ENCODE peak calls at places on chromosomes 4 and X, in five cellular contexts. X is HCT116, Z is PC-9, T is fibroblast of mammary gland, J is endothelial cell of umbilical vein. A is an unnamed sample.
A peak's percentile ranks its signal among the peaks of the same experiment; 100 is the strongest.

GRCh38 chr4:104418313-104418712 is 76.4 kb downstream of the CXXC4 start:
- DNase-seq in X (peak; percentile 8), Z (no peak), T (no peak), J (no peak), A (no peak)

GRCh38 chrX:30570505-30570904 is 7.1 kb downstream of the TASL start:
- DNase-seq in X (peak; percentile 2), Z (no peak), T (peak; percentile 29), J (peak; percentile 5), A (peak; percentile 39)

GRCh38 chr4:23884731-23885130 is 5.1 kb downstream of the PPARGC1A start:
- DNase-seq in X (no peak), Z (no peak), T (no peak), J (no peak), A (peak; percentile 33)

GRCh38 chrX:109943092-109943739 is 59.7 kb upstream of the TMEM164 start:
- DNase-seq in X (no peak), Z (no peak), T (no peak), J (no peak), A (no peak)

GRCh38 chr4:155679343-155679742 is 12.7 kb downstream of the GUCY1A1 start:
- DNase-seq in X (no peak), Z (peak; percentile 17), T (peak; percentile 55), J (no peak), A (peak; percentile 8)

GRCh38 chr4:993111-994029 is at the start of gene SLC26A1:
- DNase-seq in X (no peak), Z (no peak), T (no peak), J (no peak), A (no peak)

GRCh38 chr4:120723105-120723504 is 199.4 kb downstream of the PRDM5 start:
- DNase-seq in X (no peak), Z (no peak), T (no peak), J (peak; percentile 51), A (peak; percentile 24)

GRCh38 chr4:86688026-86688425 is 93.9 kb downstream of the PTPN13 start:
- DNase-seq in X (no peak), Z (no peak), T (no peak), J (no peak), A (no peak)

GRCh38 chr4:8817813-8818062 is 53.9 kb downstream of the HMX1 start:
- DNase-seq in X (no peak), Z (no peak), T (no peak), J (no peak), A (no peak)

GRCh38 chr4:110088670-110089069 is 109.7 kb downstream of the ELOVL6 start:
- DNase-seq in X (peak; percentile 48), Z (no peak), T (peak; percentile 63), J (no peak), A (peak; percentile 85)

GRCh38 chr4:130653842-130654241 is 1557.9 kb downstream of the C4orf33 start:
- DNase-seq in X (no peak), Z (no peak), T (no peak), J (no peak), A (no peak)

GRCh38 chr4:74394476-74395136 is 29.7 kb downstream of the EREG start:
- DNase-seq in X (peak; percentile 82), Z (peak; percentile 40), T (peak; percentile 38), J (no peak), A (peak; percentile 68)

GRCh38 chr4:135408109-135408508 is 1206.5 kb upstream of the PABPC4L start:
- DNase-seq in X (no peak), Z (no peak), T (no peak), J (no peak), A (no peak)

GRCh38 chr4:26288308-26288982 is 32.4 kb upstream of the RBPJ start:
- DNase-seq in X (no peak), Z (peak; percentile 20), T (peak; percentile 63), J (no peak), A (peak; percentile 60)

GRCh38 chrX:46326161-46326560 is 219.1 kb downstream of the ZNF674 start:
- DNase-seq in X (no peak), Z (no peak), T (peak; percentile 27), J (peak; percentile 72), A (peak; percentile 5)

DNA sequence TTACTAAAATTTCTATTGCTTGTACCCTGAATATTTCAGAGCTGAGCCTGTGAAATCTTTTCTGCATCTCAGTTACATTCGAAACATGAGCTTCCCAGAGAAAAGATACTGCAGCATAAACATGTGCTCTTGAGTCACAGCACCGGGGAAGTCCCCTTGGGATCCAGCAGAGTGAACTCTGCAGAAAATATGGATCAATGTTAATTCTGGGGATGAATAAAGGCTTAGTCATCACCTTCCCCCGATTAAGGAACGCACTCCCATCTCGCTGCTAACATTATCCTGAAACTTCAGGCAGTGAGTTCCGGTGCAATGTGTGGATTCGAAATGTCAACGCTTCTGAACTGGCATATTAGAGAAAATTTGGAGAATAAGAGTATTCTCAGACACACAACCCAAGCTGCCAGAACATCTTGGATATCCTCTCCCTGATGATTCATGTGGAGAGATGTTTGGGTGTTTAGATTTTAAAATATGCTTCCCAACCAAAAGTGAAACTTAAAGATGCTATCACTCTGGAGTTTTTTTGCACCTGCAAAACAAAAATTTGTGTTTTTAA is 90.8 kb downstream of the IRF2 start:
- DNase-seq in X (peak; percentile 24), Z (peak; percentile 49), T (peak; percentile 98), J (peak; percentile 89), A (peak; percentile 97)
- H3K4me3 ChIP-seq in X (peak overlapping the region; percentile 48), Z (peak overlapping the region; percentile 59), T (peak overlapping the region; percentile 52), J (peak overlapping the region; percentile 37), A (peak overlapping the region; percentile 29)

GRCh38 chrX:103276581-103277002 is at the start of gene TCEAL5:
- DNase-seq in X (no peak), Z (no peak), T (no peak), J (no peak), A (no peak)
- H3K4me3 ChIP-seq in X (no peak within 1 kb of the TSS), Z (no peak within 1 kb of the TSS), T (no peak within 1 kb of the TSS), J (no peak within 1 kb of the TSS), A (no peak within 1 kb of the TSS)

DNA sequence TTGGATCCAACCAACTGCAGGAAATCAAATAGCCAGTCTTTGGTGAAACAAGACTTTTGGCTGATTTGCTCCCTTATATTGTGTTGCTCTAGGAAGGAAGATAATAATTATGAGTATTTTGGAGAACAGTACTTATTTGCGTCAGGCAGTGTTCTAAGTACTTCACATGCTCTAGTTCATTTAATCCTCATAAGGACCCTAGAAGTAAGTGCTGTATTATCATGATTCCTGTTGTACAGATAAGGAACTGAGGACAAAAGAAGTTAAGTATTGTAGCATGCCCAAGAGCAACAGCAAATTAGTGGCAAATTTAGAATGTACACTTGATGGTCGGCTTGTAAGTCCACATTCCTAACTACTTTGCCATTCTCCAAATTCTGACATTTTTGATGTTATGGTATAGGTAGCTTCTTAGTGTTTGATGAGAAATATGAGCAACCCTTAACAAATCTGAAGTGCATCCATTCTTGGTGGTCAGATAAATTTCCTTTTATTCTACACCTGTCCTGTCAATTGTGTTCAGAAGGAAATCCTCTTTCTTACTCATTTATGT is 72.0 kb downstream of the SPRY1 start:
- DNase-seq in X (no peak), Z (no peak), T (no peak), J (no peak), A (no peak)
- H3K4me3 ChIP-seq in X (no peak overlapping the region), Z (no peak overlapping the region), T (no peak overlapping the region), J (no peak overlapping the region), A (no peak overlapping the region)

DNA sequence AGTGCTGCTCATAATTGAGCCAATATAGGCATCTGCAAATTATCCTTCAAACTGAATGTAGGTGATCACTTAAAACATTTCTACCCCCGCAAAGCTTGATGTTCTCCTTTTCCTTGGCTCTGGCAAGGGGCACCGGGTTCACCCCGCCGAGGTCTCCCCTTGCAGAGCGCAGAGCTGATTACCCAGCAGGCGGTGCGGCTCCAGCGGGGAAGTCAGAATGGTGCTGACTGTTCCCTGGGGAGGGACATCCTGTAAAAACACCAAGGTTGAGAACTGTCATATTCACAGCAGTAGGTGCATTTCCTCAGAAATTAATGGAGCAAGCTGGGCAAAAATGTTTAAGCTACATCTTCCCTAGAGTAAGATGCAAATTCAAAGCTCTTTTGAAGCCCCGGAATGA is 767.4 kb upstream of the TENM3 start:
- DNase-seq in X (no peak), Z (no peak), T (peak; percentile 2), J (no peak), A (peak; percentile 30)
- H3K4me3 ChIP-seq in X (no peak overlapping the region), Z (no peak overlapping the region), T (no peak overlapping the region), J (no peak overlapping the region), A (peak overlapping the region; percentile 39)

DNA sequence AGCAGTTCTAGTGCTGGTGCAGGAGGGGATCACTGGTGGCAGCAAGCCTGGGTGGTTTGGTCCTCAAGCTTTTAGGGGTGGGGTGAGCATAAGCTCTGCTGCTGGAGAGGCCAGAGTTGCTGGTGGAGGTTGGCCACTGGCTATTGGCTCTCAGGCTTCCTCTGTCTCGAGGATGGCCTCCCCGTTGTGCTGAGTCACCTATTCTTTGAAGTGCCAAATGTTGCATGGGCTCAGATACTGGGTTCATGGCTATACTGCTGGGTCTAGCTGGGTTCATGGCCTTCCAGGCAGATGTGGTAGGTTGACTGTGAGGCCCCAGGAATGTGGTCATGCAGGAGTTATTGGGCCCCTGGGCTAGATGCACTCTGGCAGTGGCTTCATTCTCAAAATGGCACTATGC is 466.3 kb downstream of the NAF1 start:
- DNase-seq in X (no peak), Z (no peak), T (no peak), J (no peak), A (no peak)
- H3K4me3 ChIP-seq in X (no peak overlapping the region), Z (no peak overlapping the region), T (no peak overlapping the region), J (no peak overlapping the region), A (no peak overlapping the region)

GRCh38 chrX:154732421-154733071 is 18.3 kb downstream of the GAB3 start:
- DNase-seq in X (no peak), Z (no peak), T (peak; percentile 77), J (peak; percentile 52), A (peak; percentile 72)

GRCh38 chrX:154731881-154732280 is 19.0 kb downstream of the GAB3 start:
- DNase-seq in X (no peak), Z (no peak), T (peak; percentile 70), J (no peak), A (peak; percentile 72)

GRCh38 chrX:154735695-154736393 is 15.0 kb downstream of the GAB3 start:
- DNase-seq in X (no peak), Z (no peak), T (peak; percentile 95), J (peak; percentile 78), A (peak; percentile 92)

GRCh38 chrX:154733072-154733425 is 17.8 kb downstream of the GAB3 start:
- DNase-seq in X (no peak), Z (no peak), T (peak; percentile 76), J (no peak), A (no peak)

GRCh38 chrX:154734101-154734781 is 16.6 kb downstream of the GAB3 start:
- DNase-seq in X (no peak), Z (no peak), T (peak; percentile 86), J (peak; percentile 73), A (peak; percentile 85)
- H3K4me3 ChIP-seq in X (no peak overlapping the region), Z (no peak overlapping the region), T (no peak overlapping the region), J (no peak overlapping the region), A (no peak overlapping the region)